ENCODE peak calls at places on chromosomes 16 and 17, in four cellular contexts. L, P, Z and A are unnamed samples.

GRCh38 chr16:84478172-84478948 is 26.1 kb downstream of the MEAK7 start:
- DNase-seq in L (no peak), P (peak), Z (no peak), A (no peak)

GRCh38 chr16:86844691-86845090 is 266.3 kb downstream of the FOXL1 start:
- DNase-seq in L (no peak), P (no peak), Z (no peak), A (no peak)

GRCh38 chr17:68301438-68301959 is 10.2 kb downstream of the ARSG start:
- DNase-seq in L (peak), P (no peak), Z (no peak), A (no peak)

GRCh38 chr17:34299017-34299416 is 13.5 kb downstream of the CCL11 start:
- DNase-seq in L (no peak), P (no peak), Z (no peak), A (no peak)

GRCh38 chr16:5633845-5634440 is 536.3 kb upstream of the EEF2KMT start:
- DNase-seq in L (peak), P (no peak), Z (no peak), A (no peak)

GRCh38 chr16:1612320-1613111 is at the start of gene CRAMP1:
- DNase-seq in L (peak), P (no peak), Z (no peak), A (no peak)

GRCh38 chr17:77022766-77023165 is 118.0 kb upstream of the SEC14L1 start:
- DNase-seq in L (no peak), P (no peak), Z (no peak), A (no peak)

GRCh38 chr16:86244936-86245335 is 265.4 kb upstream of the FOXF1 start:
- DNase-seq in L (no peak), P (no peak), Z (no peak), A (no peak)

GRCh38 chr16:83914091-83914710 is 15.3 kb downstream of the MLYCD start:
- DNase-seq in L (no peak), P (no peak), Z (no peak), A (no peak)

GRCh38 chr16:3131755-3132377 is 3.0 kb upstream of the ZNF213 start:
- DNase-seq in L (peak), P (no peak), Z (no peak), A (peak)

GRCh38 chr17:78316867-78317816 is 42.7 kb downstream of the SOCS3 start:
- DNase-seq in L (peak), P (no peak), Z (no peak), A (no peak)

GRCh38 chr16:12729448-12729847 is 74.2 kb downstream of the CPPED1 start:
- DNase-seq in L (no peak), P (peak), Z (no peak), A (no peak)

GRCh38 chr17:238071-238963 is 56.9 kb upstream of the DOC2B start:
- DNase-seq in L (no peak), P (no peak), Z (no peak), A (no peak)

GRCh38 chr17:83183951-83184506 is 104.6 kb downstream of the METRNL start:
- DNase-seq in L (no peak), P (no peak), Z (no peak), A (no peak)

GRCh38 chr17:76152580-76152979 is 11.5 kb upstream of the FOXJ1 start:
- DNase-seq in L (no peak), P (no peak), Z (no peak), A (no peak)

GRCh38 chr16:68715471-68715870 is 21.6 kb upstream of the CDH1 start:
- DNase-seq in L (no peak), P (no peak), Z (no peak), A (no peak)

GRCh38 chr17:69450131-69450530 is 35.6 kb downstream of the MAP2K6 start:
- DNase-seq in L (no peak), P (no peak), Z (no peak), A (no peak)

GRCh38 chr16:17258848-17259713 is 211.7 kb downstream of the XYLT1 start:
- DNase-seq in L (no peak), P (no peak), Z (no peak), A (peak)

GRCh38 chr17:1906622-1907021 is 76.8 kb downstream of the RPA1 start:
- DNase-seq in L (peak), P (no peak), Z (no peak), A (no peak)

GRCh38 chr17:9021985-9022552 is 759 bp downstream of the NTN1 start:
- DNase-seq in L (peak), P (no peak), Z (no peak), A (peak)

GRCh38 chr17:50593321-50593720 is 32.8 kb downstream of the CACNA1G start:
- DNase-seq in L (peak), P (no peak), Z (no peak), A (no peak)

GRCh38 chr17:76673729-76674128 is 30.2 kb upstream of the ST6GALNAC1 start:
- DNase-seq in L (no peak), P (no peak), Z (no peak), A (no peak)

GRCh38 chr16:85697441-85697840 is 8.7 kb upstream of the GINS2 start:
- DNase-seq in L (no peak), P (no peak), Z (no peak), A (no peak)

GRCh38 chr16:30535777-30536190 is 1.1 kb upstream of the ZNF747 start:
- DNase-seq in L (peak), P (no peak), Z (no peak), A (peak)

GRCh38 chr17:82245144-82246039 is 16.6 kb downstream of the SLC16A3 start:
- DNase-seq in L (no peak), P (no peak), Z (peak), A (no peak)

GRCh38 chr16:86231321-86231995 is 278.9 kb upstream of the FOXF1 start:
- DNase-seq in L (no peak), P (no peak), Z (no peak), A (no peak)

GRCh38 chr17:5921919-5922318 is 148.3 kb upstream of the WSCD1 start:
- DNase-seq in L (no peak), P (peak), Z (no peak), A (no peak)

GRCh38 chr16:76653390-76654026 is 376.3 kb downstream of the CNTNAP4 start:
- DNase-seq in L (peak), P (no peak), Z (no peak), A (no peak)

GRCh38 chr16:21952793-21953540 is at the start of gene UQCRC2:
- DNase-seq in L (peak), P (peak), Z (peak), A (peak)

GRCh38 chr17:70699408-70699807 is 530.1 kb downstream of the KCNJ2 start:
- DNase-seq in L (no peak), P (no peak), Z (no peak), A (no peak)

GRCh38 chr17:64787255-64787920 is 125.3 kb upstream of the SMURF2 start:
- DNase-seq in L (no peak), P (no peak), Z (no peak), A (no peak)

GRCh38 chr16:65934443-65934842 is 432.0 kb upstream of the CDH5 start:
- DNase-seq in L (no peak), P (no peak), Z (no peak), A (no peak)

GRCh38 chr16:49698416-49698815 is 157.5 kb downstream of the ZNF423 start:
- DNase-seq in L (peak), P (no peak), Z (no peak), A (no peak)

GRCh38 chr16:87963400-87963799 is 12.2 kb downstream of the BANP start:
- DNase-seq in L (no peak), P (peak), Z (peak), A (no peak)

GRCh38 chr16:11909653-11910551 is 5.9 kb downstream of the GSPT1 start:
- DNase-seq in L (no peak), P (peak), Z (no peak), A (no peak)

GRCh38 chr17:63919311-63919723 is 678 bp upstream of the GH1 start:
- DNase-seq in L (peak), P (peak), Z (no peak), A (peak)

GRCh38 chr16:22141746-22142145 is 20.6 kb upstream of the SDR42E2 start:
- DNase-seq in L (peak), P (no peak), Z (no peak), A (no peak)

GRCh38 chr17:69246726-69247375 is 18.2 kb upstream of the ABCA10 start:
- DNase-seq in L (peak), P (no peak), Z (no peak), A (no peak)